ENCODE peak calls at places on chromosomes 12 and 14, in ten cellular contexts. R, I, N, M, J, S, Y, V, X and H are unnamed samples.

GRCh38 chr14:31955941-31956579 is 121.0 kb upstream of the ARHGAP5 start:
- DNase-seq in R (no peak), I (no peak), N (peak; percentile 48), M (no peak), J (no peak), S (no peak), Y (no peak), V (no peak), X (peak; percentile 66), H (no peak)

GRCh38 chr12:120041386-120042231 is 52.6 kb downstream of the BICDL1 start:
- DNase-seq in R (no peak), I (peak; percentile 22), N (no peak), M (no peak), J (no peak), S (no peak), Y (no peak), V (no peak), X (no peak), H (no peak)

GRCh38 chr14:73995977-73996378 is 23.1 kb downstream of the ENTPD5 start:
- DNase-seq in R (no peak), I (no peak), N (no peak), M (no peak), J (no peak), S (no peak), Y (no peak), V (no peak), X (no peak), H (no peak)

GRCh38 chr12:51346581-51346980 is at the start of gene CELA1:
- DNase-seq in R (no peak), I (no peak), N (no peak), M (no peak), J (no peak), S (no peak), Y (no peak), V (no peak), X (no peak), H (peak; percentile 30)

GRCh38 chr14:80713076-80713850 is 228.3 kb downstream of the CEP128 start:
- DNase-seq in R (no peak), I (no peak), N (no peak), M (no peak), J (no peak), S (no peak), Y (no peak), V (no peak), X (no peak), H (no peak)

GRCh38 chr14:61026523-61026922 is 45.5 kb downstream of the SLC38A6 start:
- DNase-seq in R (no peak), I (no peak), N (no peak), M (no peak), J (no peak), S (no peak), Y (no peak), V (no peak), X (no peak), H (no peak)

GRCh38 chr14:74886001-74886400 is 4.3 kb downstream of the DLST start:
- DNase-seq in R (peak; percentile 92), I (peak; percentile 98), N (no peak), M (no peak), J (no peak), S (no peak), Y (no peak), V (no peak), X (peak; percentile 98), H (peak; percentile 97)

GRCh38 chr12:43921666-43922337 is 85.9 kb downstream of the TMEM117 start:
- DNase-seq in R (no peak), I (peak; percentile 12), N (no peak), M (no peak), J (no peak), S (no peak), Y (no peak), V (no peak), X (peak; percentile 11), H (peak; percentile 28)

GRCh38 chr14:30375280-30375892 is 183.6 kb upstream of the G2E3 start:
- DNase-seq in R (peak; percentile 58), I (peak; percentile 78), N (peak; percentile 9), M (peak; percentile 3), J (peak; percentile 47), S (peak; percentile 13), Y (peak; percentile 12), V (peak; percentile 43), X (peak; percentile 59), H (peak; percentile 37)

GRCh38 chr14:85416771-85417170 is 113.2 kb upstream of the FLRT2 start:
- DNase-seq in R (peak; percentile 59), I (peak; percentile 87), N (peak; percentile 15), M (no peak), J (no peak), S (no peak), Y (no peak), V (no peak), X (peak; percentile 81), H (peak; percentile 77)

GRCh38 chr12:14828896-14829295 is 14.4 kb downstream of the ART4 start:
- DNase-seq in R (peak; percentile 15), I (peak; percentile 77), N (no peak), M (no peak), J (peak; percentile 23), S (no peak), Y (no peak), V (no peak), X (peak; percentile 27), H (no peak)

GRCh38 chr14:76710093-76711010 is 50.9 kb upstream of the VASH1 start:
- DNase-seq in R (peak; percentile 63), I (peak; percentile 74), N (peak; percentile 44), M (no peak), J (peak; percentile 35), S (no peak), Y (no peak), V (peak; percentile 57), X (peak; percentile 59), H (peak; percentile 70)